ENCODE peak calls at places on chromosomes 4 and X, in eight cellular contexts. B is naive thymus-derived CD8-positive, alpha-beta T cell; C is left lung; Y is cardiac fibroblast; V is HTR-8/SVneo; Q is osteocyte; U is iPS-NIHi11; R is endothelial cell. L is an unnamed sample.

GRCh38 chr4:173486714-173487392 is 43.2 kb downstream of the HAND2 start:
- DNase-seq in B (no peak), C (no peak), Y (peak; percentile 33), V (no peak), Q (no peak), U (no peak), R (no peak), L (no peak)

GRCh38 chr4:72076562-72076961 is 44.8 kb downstream of the NPFFR2 start:
- DNase-seq in B (no peak), C (no peak), Y (peak; percentile 12), V (no peak), Q (no peak), U (no peak), R (no peak), L (no peak)

GRCh38 chr4:26719954-26720552 is 136.2 kb downstream of the TBC1D19 start:
- DNase-seq in B (no peak), C (no peak), Y (peak; percentile 63), V (peak; percentile 9), Q (no peak), U (peak; percentile 17), R (no peak), L (no peak)

GRCh38 chr4:26175016-26175786 is 145.6 kb upstream of the RBPJ start:
- DNase-seq in B (no peak), C (no peak), Y (no peak), V (no peak), Q (no peak), U (no peak), R (no peak), L (no peak)

GRCh38 chr4:3729188-3729884 is 36.8 kb upstream of the ADRA2C start:
- DNase-seq in B (no peak), C (no peak), Y (peak; percentile 4), V (peak; percentile 35), Q (no peak), U (no peak), R (no peak), L (no peak)

GRCh38 chrX:28042826-28043564 is 61.7 kb upstream of the DCAF8L1 start:
- DNase-seq in B (no peak), C (no peak), Y (no peak), V (no peak), Q (peak; percentile 77), U (no peak), R (no peak), L (no peak)

GRCh38 chr4:85901500-85901899 is 426.6 kb downstream of the ARHGAP24 start:
- DNase-seq in B (no peak), C (no peak), Y (peak; percentile 50), V (no peak), Q (no peak), U (no peak), R (no peak), L (no peak)

GRCh38 chrX:153966841-153967535 is 4.6 kb downstream of the HCFC1 start:
- DNase-seq in B (no peak), C (no peak), Y (no peak), V (no peak), Q (no peak), U (no peak), R (no peak), L (no peak)

GRCh38 chrX:77785400-77785745 is 643 bp downstream of the ATRX start:
- DNase-seq in B (no peak), C (no peak), Y (peak; percentile 23), V (peak; percentile 46), Q (no peak), U (peak; percentile 35), R (no peak), L (no peak)

GRCh38 chr4:158904815-158905214 is 136.0 kb downstream of the FNIP2 start:
- DNase-seq in B (no peak), C (no peak), Y (no peak), V (no peak), Q (no peak), U (no peak), R (no peak), L (no peak)

GRCh38 chr4:133148690-133149363 is at the start of gene PCDH10:
- DNase-seq in B (no peak), C (peak; percentile 87), Y (peak; percentile 90), V (peak; percentile 88), Q (peak; percentile 98), U (peak; percentile 90), R (peak; percentile 96), L (peak; percentile 96)

GRCh38 chr4:6608758-6609414 is 31.6 kb upstream of the MRFAP1 start:
- DNase-seq in B (no peak), C (no peak), Y (no peak), V (no peak), Q (no peak), U (peak; percentile 53), R (peak; percentile 19), L (no peak)

GRCh38 chr4:41095973-41096372 is 118.4 kb downstream of the APBB2 start:
- DNase-seq in B (no peak), C (no peak), Y (peak; percentile 79), V (peak; percentile 24), Q (no peak), U (no peak), R (no peak), L (no peak)

GRCh38 chr4:89110541-89110985 is 770 bp upstream of the TIGD2 start:
- DNase-seq in B (no peak), C (no peak), Y (no peak), V (no peak), Q (no peak), U (peak; percentile 61), R (no peak), L (no peak)